ENCODE peak calls at places on chromosome 9, in six cellular contexts. One of them, this sample, is unnamed.

GRCh38 chr9:111118256-111118950 is 80.1 kb upstream of the LPAR1 start:
- DNase-seq in HuH-7: no peak
- DNase-seq in GM18507: no peak
- DNase-seq in ACHN: no peak
- DNase-seq in CD8-positive, alpha-beta memory T cell: no peak
- DNase-seq in RWPE1: no peak
- DNase-seq in this sample: no peak

GRCh38 chr9:124502711-124503702 is 4.2 kb downstream of the NR5A1 start:
- DNase-seq in GM18507: no peak
- DNase-seq in ACHN: no peak
- DNase-seq in CD8-positive, alpha-beta memory T cell: no peak
- DNase-seq in RWPE1: no peak
- DNase-seq in HuH-7: no peak
- DNase-seq in this sample: no peak

GRCh38 chr9:130789747-130790672 is 45.0 kb upstream of the ABL1 start:
- DNase-seq in GM18507: no peak
- DNase-seq in ACHN: peak
- DNase-seq in RWPE1: no peak
- DNase-seq in CD8-positive, alpha-beta memory T cell: no peak
- DNase-seq in HuH-7: no peak
- DNase-seq in this sample: no peak

GRCh38 chr9:1995084-1995483 is 20.1 kb upstream of the SMARCA2 start:
- DNase-seq in HuH-7: no peak
- DNase-seq in CD8-positive, alpha-beta memory T cell: no peak
- DNase-seq in RWPE1: no peak
- DNase-seq in GM18507: no peak
- DNase-seq in ACHN: no peak
- DNase-seq in this sample: no peak

GRCh38 chr9:131798166-131798565 is 58.3 kb upstream of the RAPGEF1 start:
- DNase-seq in RWPE1: no peak
- DNase-seq in ACHN: no peak
- DNase-seq in GM18507: no peak
- DNase-seq in HuH-7: no peak
- DNase-seq in CD8-positive, alpha-beta memory T cell: no peak
- DNase-seq in this sample: no peak

GRCh38 chr9:131872006-131872405 is 132.1 kb upstream of the RAPGEF1 start:
- DNase-seq in ACHN: no peak
- DNase-seq in CD8-positive, alpha-beta memory T cell: no peak
- DNase-seq in RWPE1: no peak
- DNase-seq in GM18507: no peak
- DNase-seq in HuH-7: no peak
- DNase-seq in this sample: peak

GRCh38 chr9:114053246-114054005 is 24.7 kb downstream of the AMBP start:
- DNase-seq in ACHN: no peak
- DNase-seq in HuH-7: no peak
- DNase-seq in CD8-positive, alpha-beta memory T cell: no peak
- DNase-seq in GM18507: no peak
- DNase-seq in RWPE1: no peak
- DNase-seq in this sample: no peak

GRCh38 chr9:125822902-125823301 is 75.7 kb downstream of the PBX3 start:
- DNase-seq in HuH-7: no peak
- DNase-seq in CD8-positive, alpha-beta memory T cell: no peak
- DNase-seq in RWPE1: no peak
- DNase-seq in ACHN: no peak
- DNase-seq in GM18507: no peak
- DNase-seq in this sample: no peak

GRCh38 chr9:109759584-109759983 is 20.4 kb upstream of the PALM2AKAP2 start:
- DNase-seq in GM18507: no peak
- DNase-seq in RWPE1: no peak
- DNase-seq in CD8-positive, alpha-beta memory T cell: no peak
- DNase-seq in ACHN: no peak
- DNase-seq in HuH-7: no peak
- DNase-seq in this sample: no peak